ENCODE peak calls at places on chromosome 5, in nine cellular contexts. V is M059J, W is cardiac septum, Y is fibroblast of lung, C is RWPE1, R is PC-3, O is prostate gland, I is COR-L47, S is PC-9. D is an unnamed sample.

GRCh38 chr5:172147857-172148256 is 40.2 kb downstream of the STK10 start:
- DNase-seq in I (no peak), V (no peak), Y (no peak), C (no peak), W (peak; percentile 35), R (no peak), S (no peak), O (no peak), D (no peak)

GRCh38 chr5:133460172-133460758 is 152.1 kb downstream of the FSTL4 start:
- DNase-seq in S (peak; percentile 21), C (peak; percentile 87), I (peak; percentile 29), V (peak; percentile 9), R (peak; percentile 27), Y (no peak), O (no peak), W (no peak), D (peak; percentile 19)

GRCh38 chr5:10310073-10310779 is 2.5 kb upstream of the CMBL start:
- DNase-seq in C (peak; percentile 95), V (peak; percentile 95), S (peak; percentile 89), Y (peak; percentile 68), W (no peak), O (peak; percentile 39), R (peak; percentile 99), I (peak; percentile 30), D (no peak)

GRCh38 chr5:82396871-82397514 is 118.8 kb upstream of the RPS23 start:
- DNase-seq in V (peak; percentile 98), Y (peak; percentile 100), W (peak; percentile 83), O (peak; percentile 16), I (peak; percentile 39), C (peak; percentile 73), S (peak; percentile 74), R (peak; percentile 92), D (no peak)

GRCh38 chr5:119470851-119471451 is 18.7 kb downstream of the HSD17B4 start:
- DNase-seq in C (peak; percentile 33), W (no peak), O (no peak), S (no peak), I (no peak), V (peak; percentile 32), R (peak; percentile 57), Y (peak; percentile 35), D (no peak)

GRCh38 chr5:176843673-176844072 is 33.3 kb downstream of the UNC5A start:
- DNase-seq in I (no peak), C (no peak), O (no peak), Y (no peak), S (no peak), W (no peak), V (no peak), R (no peak), D (no peak)

GRCh38 chr5:141560141-141560540 is 58.7 kb downstream of the DIAPH1 start:
- DNase-seq in S (no peak), R (peak; percentile 34), C (peak; percentile 34), Y (peak; percentile 60), I (peak; percentile 62), W (no peak), O (peak; percentile 67), V (peak; percentile 25), D (no peak)

GRCh38 chr5:73464016-73464745 is 15.6 kb upstream of the FOXD1 start:
- DNase-seq in Y (peak; percentile 85), V (peak; percentile 21), C (no peak), S (no peak), O (no peak), W (no peak), I (no peak), R (no peak), D (no peak)

GRCh38 chr5:134000116-134000515 is 4.7 kb downstream of the VDAC1 start:
- DNase-seq in W (no peak), S (no peak), C (no peak), O (no peak), R (no peak), Y (no peak), V (no peak), I (no peak), D (no peak)

GRCh38 chr5:11758321-11758720 is 145.9 kb downstream of the CTNND2 start:
- DNase-seq in C (no peak), O (no peak), I (no peak), S (no peak), Y (no peak), W (no peak), V (no peak), R (no peak), D (no peak)

GRCh38 chr5:113017891-113018635 is 41.5 kb downstream of the DCP2 start:
- DNase-seq in R (peak; percentile 51), S (no peak), O (no peak), I (no peak), Y (peak; percentile 92), C (no peak), V (peak; percentile 72), W (no peak), D (no peak)

GRCh38 chr5:124460666-124461065 is 285.8 kb downstream of the ZNF608 start:
- DNase-seq in S (no peak), R (no peak), Y (no peak), O (no peak), W (no peak), C (no peak), V (no peak), I (no peak), D (no peak)

GRCh38 chr5:76634661-76635060 is 11.5 kb upstream of the F2RL2 start:
- DNase-seq in I (no peak), W (no peak), R (no peak), Y (no peak), C (no peak), O (no peak), V (no peak), S (no peak), D (no peak)